ENCODE peak calls at places on chromosomes 2 and 18, in six cellular contexts. Z is thyroid gland; Y is H9; O is T-helper 17 cell; T is germinal center; X is stimulated activated CD4-positive, alpha-beta T cell treated with anti-CD3 and anti-CD28 coated beads, Interleukin-12 subunit alpha, Interleukin-12 subunit beta, amount 100 ng/mL, for 4 hours. K is an unnamed sample.

GRCh38 chr2:103959174-103960125 is 894.5 kb upstream of the POU3F3 start:
- DNase-seq in Z (peak; percentile 2), Y (peak; percentile 61), O (no peak), T (peak; percentile 26), X (no peak), K (peak; percentile 10)

GRCh38 chr18:25830787-25831186 is 259.6 kb downstream of the SS18 start:
- DNase-seq in Z (peak; percentile 42), Y (no peak), O (no peak), T (no peak), X (no peak), K (no peak)

GRCh38 chr2:63425606-63426005 is 162.7 kb downstream of the WDPCP start:
- DNase-seq in Z (no peak), Y (no peak), O (no peak), T (no peak), X (no peak), K (no peak)

GRCh38 chr2:176642074-176642473 is 372.8 kb downstream of the MTX2 start:
- DNase-seq in Z (no peak), Y (no peak), O (no peak), T (no peak), X (no peak), K (no peak)

GRCh38 chr2:54473876-54474275 is 17.7 kb downstream of the SPTBN1 start:
- DNase-seq in Z (no peak), Y (no peak), O (no peak), T (no peak), X (no peak), K (no peak)

GRCh38 chr2:236775521-236775920 is 205.9 kb downstream of the ACKR3 start:
- DNase-seq in Z (no peak), Y (no peak), O (no peak), T (no peak), X (no peak), K (no peak)

GRCh38 chr2:98445167-98445522 is 487 bp downstream of the INPP4A start:
- DNase-seq in Z (no peak), Y (no peak), O (no peak), T (peak; percentile 51), X (no peak), K (no peak)

GRCh38 chr2:15010346-15010745 is 377.8 kb downstream of the LRATD1 start:
- DNase-seq in Z (no peak), Y (no peak), O (no peak), T (no peak), X (no peak), K (no peak)

GRCh38 chr18:35526476-35527120 is 28.8 kb upstream of the INO80C start:
- DNase-seq in Z (peak; percentile 69), Y (no peak), O (no peak), T (no peak), X (no peak), K (peak; percentile 18)

GRCh38 chr18:74476154-74476553 is 19.0 kb upstream of the DIPK1C start:
- DNase-seq in Z (no peak), Y (peak; percentile 55), O (no peak), T (peak; percentile 40), X (no peak), K (no peak)

GRCh38 chr2:102082591-102083586 is 59.7 kb upstream of the IL1R1 start:
- DNase-seq in Z (peak; percentile 95), Y (no peak), O (no peak), T (no peak), X (peak; percentile 40), K (no peak)

GRCh38 chr18:3983351-3983969 is 471.6 kb downstream of the DLGAP1 start:
- DNase-seq in Z (no peak), Y (no peak), O (no peak), T (no peak), X (no peak), K (no peak)

GRCh38 chr18:6624729-6625308 is 104.7 kb upstream of the ARHGAP28 start:
- DNase-seq in Z (no peak), Y (no peak), O (no peak), T (no peak), X (no peak), K (no peak)

GRCh38 chr2:41869542-41870256 is 178.1 kb upstream of the PKDCC start:
- DNase-seq in Z (peak; percentile 66), Y (peak; percentile 80), O (peak; percentile 56), T (peak; percentile 62), X (peak; percentile 70), K (peak; percentile 83)

K was measured in transverse colon.